ENCODE peak calls at places on chromosomes 4 and X, in eight cellular contexts. V, I, X, O, B, W, N and A are unnamed samples.

GRCh38 chr4:174156239-174156826 is 127.1 kb downstream of the FBXO8 start:
- DNase-seq in V (peak; percentile 62), I (peak; percentile 37), X (peak; percentile 2), O (no peak), B (peak; percentile 33), W (no peak), N (no peak), A (peak; percentile 45)

GRCh38 chr4:101345596-101346311 is 1.6 kb downstream of the PPP3CA start:
- DNase-seq in V (peak; percentile 46), I (no peak), X (peak; percentile 8), O (peak; percentile 17), B (no peak), W (peak; percentile 55), N (peak; percentile 46), A (peak; percentile 40)

GRCh38 chr4:101953949-101954348 is 163.4 kb downstream of the BANK1 start:
- DNase-seq in V (peak; percentile 45), I (no peak), X (no peak), O (no peak), B (no peak), W (no peak), N (no peak), A (no peak)

GRCh38 chr4:1026115-1026514 is 14.7 kb downstream of the FGFRL1 start:
- DNase-seq in V (peak; percentile 65), I (no peak), X (no peak), O (no peak), B (no peak), W (no peak), N (no peak), A (peak; percentile 58)

GRCh38 chr4:39873823-39874222 is 103.9 kb downstream of the PDS5A start:
- DNase-seq in V (no peak), I (peak; percentile 2), X (no peak), O (no peak), B (no peak), W (no peak), N (no peak), A (no peak)

GRCh38 chrX:82127228-82128123 is 925.6 kb downstream of the SH3BGRL start:
- DNase-seq in V (no peak), I (no peak), X (no peak), O (no peak), B (no peak), W (no peak), N (no peak), A (no peak)

GRCh38 chrX:39469126-39469525 is 628.6 kb downstream of the BCOR start:
- DNase-seq in V (no peak), I (no peak), X (no peak), O (no peak), B (no peak), W (no peak), N (no peak), A (no peak)

GRCh38 chr4:48031802-48032525 is 15.4 kb downstream of the NIPAL1 start:
- DNase-seq in V (peak; percentile 74), I (peak; percentile 34), X (no peak), O (no peak), B (no peak), W (no peak), N (no peak), A (no peak)

GRCh38 chr4:689498-690122 is 659 bp upstream of the SLC49A3 start:
- DNase-seq in V (no peak), I (no peak), X (no peak), O (no peak), B (no peak), W (no peak), N (no peak), A (no peak)

GRCh38 chr4:151895671-151896070 is 134.9 kb upstream of the GATB start:
- DNase-seq in V (no peak), I (no peak), X (no peak), O (no peak), B (no peak), W (no peak), N (no peak), A (no peak)

GRCh38 chr4:161097821-161098220 is 1066.0 kb downstream of the FSTL5 start:
- DNase-seq in V (no peak), I (no peak), X (no peak), O (no peak), B (no peak), W (no peak), N (no peak), A (no peak)

GRCh38 chr4:139814285-139815015 is 148.8 kb downstream of the MGST2 start:
- DNase-seq in V (peak; percentile 41), I (no peak), X (no peak), O (no peak), B (peak; percentile 52), W (no peak), N (peak; percentile 36), A (no peak)

GRCh38 chr4:38993683-38994082 is 38.5 kb downstream of the TMEM156 start:
- DNase-seq in V (no peak), I (no peak), X (no peak), O (no peak), B (no peak), W (no peak), N (no peak), A (peak; percentile 13)

GRCh38 chr4:3219761-3220481 is 29.0 kb upstream of the MSANTD1 start:
- DNase-seq in V (no peak), I (no peak), X (no peak), O (no peak), B (no peak), W (no peak), N (no peak), A (no peak)

GRCh38 chr4:32824321-32824720 is 2104.2 kb downstream of the PCDH7 start:
- DNase-seq in V (no peak), I (peak; percentile 8), X (no peak), O (no peak), B (no peak), W (no peak), N (no peak), A (no peak)

GRCh38 chr4:183142566-183143545 is 43.8 kb downstream of the WWC2 start:
- DNase-seq in V (peak; percentile 35), I (peak; percentile 71), X (no peak), O (no peak), B (no peak), W (no peak), N (no peak), A (peak; percentile 15)

GRCh38 chr4:5460106-5460801 is 248.1 kb downstream of the EVC2 start:
- DNase-seq in V (peak; percentile 34), I (peak; percentile 6), X (no peak), O (no peak), B (no peak), W (no peak), N (no peak), A (peak; percentile 60)

GRCh38 chr4:16439003-16439402 is 212.7 kb upstream of the TAPT1 start:
- DNase-seq in V (no peak), I (no peak), X (no peak), O (no peak), B (no peak), W (no peak), N (no peak), A (no peak)

GRCh38 chr4:140309124-140309870 is 64.1 kb upstream of the SCOC start:
- DNase-seq in V (no peak), I (no peak), X (no peak), O (no peak), B (no peak), W (no peak), N (no peak), A (no peak)

GRCh38 chr4:134935320-134935719 is 733.7 kb upstream of the PABPC4L start:
- DNase-seq in V (peak; percentile 22), I (no peak), X (no peak), O (no peak), B (peak; percentile 5), W (no peak), N (no peak), A (peak; percentile 25)

GRCh38 chr4:36392049-36392448 is 110.6 kb downstream of the DTHD1 start:
- DNase-seq in V (no peak), I (no peak), X (no peak), O (no peak), B (no peak), W (no peak), N (no peak), A (no peak)

GRCh38 chr4:8506373-8507250 is 66.0 kb downstream of the TRMT44 start:
- DNase-seq in V (no peak), I (peak; percentile 20), X (no peak), O (no peak), B (no peak), W (no peak), N (no peak), A (no peak)

GRCh38 chr4:145177906-145178538 is 2.4 kb downstream of the OTUD4 start:
- DNase-seq in V (no peak), I (no peak), X (no peak), O (no peak), B (no peak), W (no peak), N (no peak), A (no peak)

GRCh38 chr4:184382189-184382846 is 92.0 kb downstream of the IRF2 start:
- DNase-seq in V (peak; percentile 20), I (no peak), X (no peak), O (no peak), B (peak; percentile 5), W (no peak), N (no peak), A (no peak)